ENCODE peak calls at places on chromosomes 16 and 17, in ten cellular contexts. N, M, U, A, B, Z, D, R, K and T are unnamed samples.

GRCh38 chr17:76796081-76796480 is 58.2 kb downstream of the MFSD11 start:
- DNase-seq in K (no peak), M (no peak), A (no peak), U (peak), R (no peak), D (no peak), N (no peak), B (peak), Z (no peak), T (no peak)

GRCh38 chr16:84505249-84506156 is 1.0 kb upstream of the MEAK7 start:
- DNase-seq in A (no peak), R (no peak), K (no peak), M (peak), U (no peak), Z (no peak), N (peak), D (no peak), B (no peak), T (no peak)

GRCh38 chr17:4708436-4708835 is 2.0 kb upstream of the ARRB2 start:
- DNase-seq in Z (no peak), M (no peak), B (no peak), K (no peak), N (no peak), U (no peak), D (no peak), A (peak), R (no peak), T (no peak)

GRCh38 chr17:82657926-82658325 is 9.7 kb upstream of the WDR45B start:
- DNase-seq in B (no peak), D (no peak), M (peak), A (no peak), K (no peak), N (no peak), R (no peak), Z (no peak), U (no peak), T (no peak)

GRCh38 chr17:32870027-32870670 is 6.8 kb downstream of the MYO1D start:
- DNase-seq in K (no peak), B (no peak), R (peak), D (peak), Z (peak), M (no peak), U (peak), N (no peak), A (no peak), T (no peak)

GRCh38 chr17:45954914-45955313 is 44.1 kb upstream of the STH start:
- DNase-seq in Z (no peak), M (no peak), U (no peak), K (no peak), D (no peak), A (no peak), B (no peak), R (no peak), N (no peak), T (no peak)

GRCh38 chr16:89924298-89924924 is 1.3 kb downstream of the TUBB3 start:
- DNase-seq in U (peak), K (no peak), D (peak), R (peak), A (peak), B (peak), M (peak), N (no peak), Z (peak), T (no peak)

GRCh38 chr16:66455970-66456369 is 28.9 kb downstream of the BEAN1 start:
- DNase-seq in N (no peak), B (no peak), A (peak), K (no peak), Z (no peak), D (no peak), U (no peak), M (no peak), R (no peak), T (no peak)

GRCh38 chr16:68592466-68593337 is 52.4 kb upstream of the CDH3 start:
- DNase-seq in B (no peak), D (no peak), M (no peak), K (no peak), U (peak), N (no peak), A (no peak), R (no peak), Z (peak), T (no peak)

GRCh38 chr17:1762906-1763829 is 1.3 kb downstream of the SERPINF1 start:
- DNase-seq in A (peak), Z (peak), N (no peak), B (peak), K (no peak), U (no peak), D (peak), R (peak), M (no peak), T (no peak)
- H3K4me3 ChIP-seq in A (peak), Z (peak), N (peak), B (peak), K (peak), U (no peak), D (peak), R (peak), M (no peak), T (no peak)

DNA sequence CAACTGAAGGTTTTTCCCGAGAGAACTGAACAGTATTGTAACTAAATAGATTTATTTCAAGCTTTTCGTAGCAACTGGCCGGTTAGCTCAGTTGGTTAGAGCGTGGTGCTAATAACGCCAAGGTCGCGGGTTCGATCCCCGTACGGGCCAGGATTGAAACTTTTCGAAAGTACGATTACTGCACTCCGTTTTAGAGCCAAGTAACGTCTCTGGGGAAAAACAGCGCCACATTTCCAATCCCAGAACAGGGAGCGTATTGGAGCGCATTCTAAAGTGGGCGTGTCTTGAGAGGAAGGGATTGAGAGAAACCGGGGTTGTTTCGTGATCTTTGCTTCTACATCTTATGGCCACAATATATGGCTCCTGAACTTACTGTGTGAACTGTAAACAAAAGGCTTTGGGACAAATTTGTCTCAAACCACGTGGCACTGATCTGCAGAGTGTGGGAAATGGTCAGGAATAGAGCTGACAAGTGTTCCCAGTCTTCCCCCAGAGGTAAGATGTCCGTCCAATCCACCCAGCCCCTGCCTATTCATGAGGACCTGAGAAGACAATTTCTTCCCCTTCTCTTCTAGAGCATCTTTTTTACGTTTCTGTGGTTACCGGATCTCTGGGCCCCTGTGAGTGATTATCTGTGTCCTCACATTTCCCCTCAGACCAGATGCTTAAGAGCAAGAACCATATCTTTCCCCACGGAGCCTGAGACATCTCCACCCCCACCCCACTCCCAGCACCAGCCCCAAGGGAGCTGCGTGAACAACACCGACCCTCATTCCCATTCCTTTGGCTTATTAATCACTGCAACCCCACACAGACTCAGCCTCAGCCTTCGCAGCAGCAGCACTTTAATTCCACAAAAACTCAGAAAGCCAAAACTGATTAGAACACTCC is 2.2 kb downstream of the BORCS6 start:
- DNase-seq in M (peak), A (peak), N (peak), K (peak), U (peak), Z (peak), R (peak), D (peak), B (peak), T (peak)
- TF ChIP-seq CTCF in M (peak), A (no peak), N (peak), K (peak), U (no peak), Z (no peak), R (no peak), D (no peak), B (no peak), T (peak)

GRCh38 chr16:24539850-24540484 is 601 bp downstream of the RBBP6 start:
- DNase-seq in U (peak), K (no peak), N (peak), D (peak), Z (no peak), B (no peak), A (no peak), M (peak), R (no peak), T (no peak)

GRCh38 chr16:24541534-24541933 is 2.2 kb downstream of the RBBP6 start:
- DNase-seq in R (peak), D (no peak), A (no peak), U (peak), Z (no peak), B (peak), K (no peak), N (no peak), M (no peak), T (no peak)

GRCh38 chr16:24540575-24541240 is 1.3 kb downstream of the RBBP6 start:
- DNase-seq in Z (no peak), A (peak), R (peak), K (no peak), B (peak), D (no peak), M (peak), U (peak), N (no peak), T (no peak)

GRCh38 chr16:24543949-24544348 is 4.6 kb downstream of the RBBP6 start:
- DNase-seq in N (no peak), R (peak), A (no peak), U (peak), M (no peak), B (no peak), K (no peak), D (no peak), Z (no peak), T (no peak)

DNA sequence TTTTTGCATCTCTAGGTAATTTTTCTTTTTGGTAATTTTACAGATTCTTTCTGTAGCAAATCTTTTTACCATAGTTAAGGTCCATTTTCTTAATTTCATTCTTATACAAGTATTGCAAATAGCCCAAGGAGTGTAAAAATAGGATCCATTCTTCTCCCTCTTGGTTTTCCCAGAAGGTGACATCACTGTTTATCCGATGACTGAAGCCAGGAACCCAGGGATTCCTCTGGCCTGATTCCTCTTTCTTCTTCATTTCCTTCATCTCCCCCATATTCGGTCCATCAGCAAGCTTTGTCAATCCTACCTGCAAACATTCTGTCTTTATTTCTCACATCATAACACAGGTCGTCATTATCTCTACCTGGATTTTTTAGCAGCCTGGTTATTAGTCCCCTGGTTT is 5.3 kb downstream of the RBBP6 start:
- DNase-seq in B (peak), U (peak), K (no peak), N (no peak), D (peak), A (no peak), Z (peak), R (peak), M (no peak), T (no peak)
- H3K4me3 ChIP-seq in B (no peak), U (no peak), K (no peak), N (no peak), D (peak), A (no peak), Z (no peak), R (no peak), M (no peak), T (no peak)

GRCh38 chr17:39923836-39924690 is 3.3 kb downstream of the ORMDL3 start:
- DNase-seq in R (peak), M (no peak), K (no peak), D (no peak), Z (peak), B (peak), U (peak), A (peak), N (no peak), T (no peak)
- TF ChIP-seq CTCF in R (peak), M (no peak), K (no peak), D (peak), Z (peak), B (peak), U (no peak), A (peak), N (no peak), T (no peak)

GRCh38 chr17:74757931-74758845 is 9.8 kb downstream of the NHERF1 start:
- DNase-seq in D (peak), U (no peak), B (peak), Z (no peak), K (no peak), N (no peak), A (no peak), R (no peak), M (peak), T (peak)
- H3K4me3 ChIP-seq in D (no peak), U (no peak), B (no peak), Z (no peak), K (no peak), N (peak), A (no peak), R (no peak), M (no peak), T (peak)